ENCODE peak calls at places on chromosomes 1 and 21, in nine cellular contexts. One of them, this sample, is unnamed.

GRCh38 chr1:1946540-1946939 is 27.5 kb upstream of the TMEM52 start:
- DNase-seq in ovary: peak; percentile 42
- DNase-seq in heart right ventricle: peak; percentile 57
- DNase-seq in endothelial cell: no peak
- DNase-seq in body of pancreas: peak; percentile 48
- DNase-seq in suprapubic skin: no peak
- DNase-seq in esophagus squamous epithelium: no peak
- DNase-seq in neural progenitor cell: no peak
- DNase-seq in RWPE1: no peak
- DNase-seq in this sample: no peak

GRCh38 chr1:206935491-206936067 is 10.7 kb downstream of the PIGR start:
- DNase-seq in suprapubic skin: no peak
- DNase-seq in esophagus squamous epithelium: no peak
- DNase-seq in neural progenitor cell: peak; percentile 69
- DNase-seq in heart right ventricle: peak; percentile 38
- DNase-seq in RWPE1: no peak
- DNase-seq in ovary: no peak
- DNase-seq in endothelial cell: peak; percentile 88
- DNase-seq in body of pancreas: peak; percentile 69
- DNase-seq in this sample: no peak

GRCh38 chr21:33543505-33544129 is 779 bp downstream of the SON start:
- DNase-seq in ovary: peak; percentile 70
- DNase-seq in RWPE1: no peak
- DNase-seq in esophagus squamous epithelium: no peak
- DNase-seq in endothelial cell: peak; percentile 80
- DNase-seq in neural progenitor cell: peak; percentile 87
- DNase-seq in suprapubic skin: peak; percentile 88
- DNase-seq in body of pancreas: peak; percentile 60
- DNase-seq in heart right ventricle: peak; percentile 72
- DNase-seq in this sample: no peak

GRCh38 chr1:156961709-156962108 is 41.3 kb downstream of the LRRC71 start:
- DNase-seq in heart right ventricle: no peak
- DNase-seq in endothelial cell: no peak
- DNase-seq in ovary: no peak
- DNase-seq in esophagus squamous epithelium: no peak
- DNase-seq in suprapubic skin: no peak
- DNase-seq in RWPE1: peak; percentile 22
- DNase-seq in neural progenitor cell: peak; percentile 16
- DNase-seq in body of pancreas: no peak
- DNase-seq in this sample: no peak

GRCh38 chr21:36729301-36729970 is 30.5 kb downstream of the SIM2 start:
- DNase-seq in neural progenitor cell: no peak
- DNase-seq in RWPE1: no peak
- DNase-seq in esophagus squamous epithelium: no peak
- DNase-seq in body of pancreas: no peak
- DNase-seq in ovary: no peak
- DNase-seq in heart right ventricle: no peak
- DNase-seq in endothelial cell: no peak
- DNase-seq in suprapubic skin: no peak
- DNase-seq in this sample: no peak

GRCh38 chr1:36458910-36459309 is 5.3 kb downstream of the MRPS15 start:
- DNase-seq in ovary: no peak
- DNase-seq in body of pancreas: no peak
- DNase-seq in esophagus squamous epithelium: no peak
- DNase-seq in heart right ventricle: no peak
- DNase-seq in suprapubic skin: no peak
- DNase-seq in neural progenitor cell: no peak
- DNase-seq in RWPE1: no peak
- DNase-seq in endothelial cell: no peak
- DNase-seq in this sample: no peak

GRCh38 chr1:189619682-189620332 is 857.9 kb downstream of the BRINP3 start:
- DNase-seq in suprapubic skin: no peak
- DNase-seq in neural progenitor cell: no peak
- DNase-seq in ovary: no peak
- DNase-seq in esophagus squamous epithelium: no peak
- DNase-seq in body of pancreas: no peak
- DNase-seq in heart right ventricle: no peak
- DNase-seq in endothelial cell: no peak
- DNase-seq in RWPE1: peak; percentile 90
- DNase-seq in this sample: no peak

GRCh38 chr1:190551638-190552037 is 74.0 kb upstream of the BRINP3 start:
- DNase-seq in neural progenitor cell: no peak
- DNase-seq in heart right ventricle: no peak
- DNase-seq in RWPE1: no peak
- DNase-seq in esophagus squamous epithelium: no peak
- DNase-seq in suprapubic skin: no peak
- DNase-seq in ovary: no peak
- DNase-seq in body of pancreas: no peak
- DNase-seq in endothelial cell: no peak
- DNase-seq in this sample: no peak

GRCh38 chr21:29300547-29301138 is 1.9 kb downstream of the BACH1 start:
- DNase-seq in body of pancreas: no peak
- DNase-seq in ovary: no peak
- DNase-seq in RWPE1: no peak
- DNase-seq in heart right ventricle: no peak
- DNase-seq in neural progenitor cell: no peak
- DNase-seq in esophagus squamous epithelium: no peak
- DNase-seq in endothelial cell: no peak
- DNase-seq in suprapubic skin: no peak
- DNase-seq in this sample: no peak

GRCh38 chr1:76835203-76835602 is 32.1 kb upstream of the ST6GALNAC5 start:
- DNase-seq in neural progenitor cell: no peak
- DNase-seq in endothelial cell: no peak
- DNase-seq in ovary: no peak
- DNase-seq in RWPE1: no peak
- DNase-seq in esophagus squamous epithelium: no peak
- DNase-seq in heart right ventricle: no peak
- DNase-seq in suprapubic skin: no peak
- DNase-seq in body of pancreas: no peak
- DNase-seq in this sample: no peak

GRCh38 chr1:164561461-164561860 is 2.5 kb downstream of the PBX1 start:
- DNase-seq in heart right ventricle: no peak
- DNase-seq in ovary: no peak
- DNase-seq in suprapubic skin: no peak
- DNase-seq in esophagus squamous epithelium: no peak
- DNase-seq in RWPE1: no peak
- DNase-seq in neural progenitor cell: no peak
- DNase-seq in endothelial cell: no peak
- DNase-seq in body of pancreas: no peak
- DNase-seq in this sample: no peak

GRCh38 chr1:116825735-116826438 is 71.7 kb downstream of the CD2 start:
- DNase-seq in body of pancreas: peak; percentile 22
- DNase-seq in heart right ventricle: no peak
- DNase-seq in ovary: no peak
- DNase-seq in endothelial cell: no peak
- DNase-seq in neural progenitor cell: no peak
- DNase-seq in esophagus squamous epithelium: no peak
- DNase-seq in RWPE1: no peak
- DNase-seq in suprapubic skin: no peak
- DNase-seq in this sample: no peak

GRCh38 chr1:29230553-29231378 is at the start of gene MECR:
- DNase-seq in ovary: peak; percentile 95
- DNase-seq in heart right ventricle: peak; percentile 94
- DNase-seq in neural progenitor cell: peak; percentile 95
- DNase-seq in body of pancreas: peak; percentile 92
- DNase-seq in endothelial cell: peak; percentile 96
- DNase-seq in esophagus squamous epithelium: peak; percentile 49
- DNase-seq in suprapubic skin: peak; percentile 96
- DNase-seq in RWPE1: peak; percentile 96
- DNase-seq in this sample: peak; percentile 70
- TF ChIP-seq CTCF in ovary: peak; percentile 12
- TF ChIP-seq CTCF in heart right ventricle: peak; percentile 43
- TF ChIP-seq CTCF in neural progenitor cell: peak; percentile 35
- TF ChIP-seq CTCF in body of pancreas: peak; percentile 25
- TF ChIP-seq CTCF in endothelial cell: no peak
- TF ChIP-seq CTCF in esophagus squamous epithelium: no peak
- TF ChIP-seq CTCF in suprapubic skin: no peak
- TF ChIP-seq CTCF in RWPE1: peak; percentile 10
- TF ChIP-seq CTCF in this sample: no peak

DNA sequence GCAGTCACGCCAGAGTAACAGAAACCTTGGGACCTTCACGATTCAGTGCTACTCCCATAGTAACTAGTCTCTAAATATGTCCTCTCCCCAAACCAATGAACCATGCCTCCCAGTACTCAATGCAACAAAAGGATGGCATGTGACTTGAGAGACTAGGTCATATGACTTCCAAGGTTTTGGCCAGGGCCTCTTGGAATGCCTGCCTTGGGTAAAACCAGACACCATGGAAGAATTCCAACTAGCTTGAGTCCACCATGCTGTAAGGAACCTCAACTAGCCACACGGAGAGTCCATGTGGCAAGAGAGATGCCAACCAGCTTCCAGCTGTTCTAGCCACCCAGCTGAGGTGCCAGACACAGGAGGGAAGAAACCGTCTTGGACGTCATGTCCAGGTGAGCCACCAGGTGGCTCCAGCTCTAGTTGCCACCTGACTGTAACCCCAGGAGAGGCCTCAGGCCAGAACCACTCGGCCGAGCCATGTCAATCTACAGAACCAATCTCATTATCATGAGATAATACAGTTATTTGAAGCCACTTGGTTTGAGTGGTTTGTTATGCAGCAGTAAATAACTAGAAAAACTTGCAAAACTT is 115.0 kb downstream of the SYF2 start:
- DNase-seq in suprapubic skin: no peak
- DNase-seq in neural progenitor cell: peak; percentile 33
- DNase-seq in RWPE1: peak; percentile 26
- DNase-seq in body of pancreas: no peak
- DNase-seq in ovary: no peak
- DNase-seq in esophagus squamous epithelium: no peak
- DNase-seq in heart right ventricle: no peak
- DNase-seq in endothelial cell: peak; percentile 16
- DNase-seq in this sample: no peak
- TF ChIP-seq CTCF in suprapubic skin: no peak
- TF ChIP-seq CTCF in neural progenitor cell: peak; percentile 50
- TF ChIP-seq CTCF in RWPE1: no peak
- TF ChIP-seq CTCF in body of pancreas: no peak
- TF ChIP-seq CTCF in ovary: no peak
- TF ChIP-seq CTCF in esophagus squamous epithelium: no peak
- TF ChIP-seq CTCF in heart right ventricle: no peak
- TF ChIP-seq CTCF in endothelial cell: peak; percentile 59
- TF ChIP-seq CTCF in this sample: no peak

GRCh38 chr1:18234790-18235242 is 127.2 kb downstream of the IGSF21 start:
- DNase-seq in body of pancreas: peak; percentile 26
- DNase-seq in endothelial cell: peak; percentile 75
- DNase-seq in ovary: no peak
- DNase-seq in neural progenitor cell: peak; percentile 82
- DNase-seq in heart right ventricle: no peak
- DNase-seq in RWPE1: peak; percentile 83
- DNase-seq in esophagus squamous epithelium: no peak
- DNase-seq in suprapubic skin: no peak
- DNase-seq in this sample: no peak
- TF ChIP-seq CTCF in body of pancreas: peak; percentile 54
- TF ChIP-seq CTCF in endothelial cell: peak; percentile 94
- TF ChIP-seq CTCF in ovary: no peak
- TF ChIP-seq CTCF in neural progenitor cell: peak; percentile 94
- TF ChIP-seq CTCF in heart right ventricle: peak; percentile 58
- TF ChIP-seq CTCF in RWPE1: peak; percentile 62
- TF ChIP-seq CTCF in esophagus squamous epithelium: peak; percentile 33
- TF ChIP-seq CTCF in suprapubic skin: peak; percentile 29
- TF ChIP-seq CTCF in this sample: peak; percentile 18

DNA sequence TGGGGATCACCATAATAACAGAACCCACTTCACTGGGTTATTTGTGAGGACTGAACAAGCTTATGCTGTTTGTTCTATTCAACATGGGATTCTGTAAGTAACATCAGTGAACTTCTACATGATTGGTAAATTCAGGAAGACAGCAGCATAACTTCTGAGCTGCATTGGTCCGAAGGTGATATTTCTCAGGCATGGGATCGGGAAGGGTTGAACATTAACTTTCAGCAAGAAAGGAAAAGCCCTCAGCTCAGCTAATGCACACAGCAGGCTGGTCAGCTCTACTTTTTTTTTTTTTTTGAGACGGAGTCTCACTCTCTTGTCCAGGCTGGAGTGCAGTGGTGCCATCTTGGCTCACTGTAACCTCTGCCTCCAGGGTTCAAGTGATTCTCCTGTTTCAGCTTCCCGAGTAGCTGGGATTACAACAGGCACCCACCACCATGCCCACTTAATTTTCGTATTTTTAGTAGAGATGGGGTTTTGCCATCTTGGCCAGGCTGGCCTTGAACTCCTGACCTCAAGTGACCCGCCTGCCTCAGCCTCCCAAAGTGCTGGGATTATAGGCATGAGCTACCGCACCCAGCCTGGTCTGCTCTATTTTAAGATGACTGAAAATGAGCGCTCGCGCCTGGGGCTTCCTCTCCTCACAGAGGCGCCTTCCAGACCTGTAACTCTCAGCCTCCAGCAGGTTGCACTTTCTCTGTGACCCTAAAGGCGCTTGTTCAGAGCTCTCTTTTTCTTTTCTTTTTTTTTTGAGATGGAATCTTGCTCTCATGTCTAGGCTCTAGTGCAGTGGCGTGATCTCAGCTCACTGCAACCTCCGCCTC is 42.2 kb downstream of the ECE1 start:
- DNase-seq in body of pancreas: peak; percentile 53
- DNase-seq in endothelial cell: no peak
- DNase-seq in RWPE1: no peak
- DNase-seq in neural progenitor cell: no peak
- DNase-seq in suprapubic skin: no peak
- DNase-seq in esophagus squamous epithelium: no peak
- DNase-seq in heart right ventricle: no peak
- DNase-seq in ovary: no peak
- DNase-seq in this sample: no peak
- TF ChIP-seq CTCF in body of pancreas: peak; percentile 13
- TF ChIP-seq CTCF in endothelial cell: no peak
- TF ChIP-seq CTCF in RWPE1: no peak
- TF ChIP-seq CTCF in neural progenitor cell: no peak
- TF ChIP-seq CTCF in suprapubic skin: no peak
- TF ChIP-seq CTCF in esophagus squamous epithelium: no peak
- TF ChIP-seq CTCF in heart right ventricle: no peak
- TF ChIP-seq CTCF in ovary: no peak
- TF ChIP-seq CTCF in this sample: no peak

DNA sequence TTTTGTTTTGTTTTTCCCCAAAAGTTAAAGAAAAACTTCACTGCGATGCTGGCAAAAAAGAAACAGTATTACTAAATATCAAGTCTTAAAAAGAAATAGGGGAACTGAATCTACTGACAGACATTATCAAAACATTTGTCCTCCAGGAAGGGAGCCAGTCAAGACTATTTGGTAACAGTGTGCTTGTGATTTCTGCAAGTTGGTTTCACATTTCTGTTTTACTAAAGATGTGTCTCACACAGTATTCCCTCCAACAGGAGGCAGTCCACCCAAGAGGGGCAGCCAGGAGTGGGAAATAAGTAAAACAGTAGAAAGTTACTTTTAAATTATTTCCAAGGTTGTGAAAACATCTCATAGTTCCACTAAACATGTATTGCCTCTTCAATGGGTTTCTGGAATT is 74.4 kb upstream of the SDC3 start:
- DNase-seq in esophagus squamous epithelium: no peak
- DNase-seq in suprapubic skin: no peak
- DNase-seq in RWPE1: no peak
- DNase-seq in body of pancreas: no peak
- DNase-seq in endothelial cell: no peak
- DNase-seq in neural progenitor cell: no peak
- DNase-seq in heart right ventricle: no peak
- DNase-seq in ovary: no peak
- DNase-seq in this sample: no peak
- TF ChIP-seq CTCF in esophagus squamous epithelium: no peak
- TF ChIP-seq CTCF in suprapubic skin: no peak
- TF ChIP-seq CTCF in RWPE1: no peak
- TF ChIP-seq CTCF in body of pancreas: no peak
- TF ChIP-seq CTCF in endothelial cell: no peak
- TF ChIP-seq CTCF in neural progenitor cell: no peak
- TF ChIP-seq CTCF in heart right ventricle: peak; percentile 14
- TF ChIP-seq CTCF in ovary: no peak
- TF ChIP-seq CTCF in this sample: no peak

This sample was measured in thoracic aorta.